ENCODE peak calls at places on chromosome 12, in five cellular contexts. N, L, J, D and T are unnamed samples.

GRCh38 chr12:116710367-116710766 is 27.5 kb downstream of the SPRING1 start:
- DNase-seq in D (no peak), J (no peak), N (no peak), L (peak), T (no peak)

GRCh38 chr12:52662093-52663006 is 10.3 kb upstream of the KRT2 start:
- DNase-seq in D (no peak), N (no peak), J (no peak), L (no peak), T (no peak)

GRCh38 chr12:45622210-45622937 is 107.1 kb upstream of the ARID2 start:
- DNase-seq in L (no peak), D (no peak), N (no peak), J (no peak), T (no peak)

GRCh38 chr12:48988030-48988649 is 10.0 kb downstream of the WNT1 start:
- DNase-seq in J (peak), N (no peak), D (peak), L (peak), T (no peak)

GRCh38 chr12:100165356-100165755 is 22.7 kb upstream of the BLTP3B start:
- DNase-seq in D (no peak), N (no peak), J (no peak), L (no peak), T (no peak)

GRCh38 chr12:102454808-102455760 is 25.3 kb downstream of the IGF1 start:
- DNase-seq in N (no peak), D (no peak), L (no peak), J (no peak), T (no peak)

GRCh38 chr12:6696690-6697583 is 3.7 kb downstream of the PIANP start:
- DNase-seq in J (peak), L (no peak), D (no peak), N (no peak), T (no peak)

GRCh38 chr12:25714219-25714984 is 161.3 kb upstream of the LMNTD1 start:
- DNase-seq in D (no peak), L (no peak), J (no peak), N (no peak), T (no peak)

GRCh38 chr12:41362511-41362910 is 174.4 kb downstream of the PDZRN4 start:
- DNase-seq in L (no peak), N (no peak), D (peak), J (no peak), T (no peak)

GRCh38 chr12:18643673-18644072 is 94.1 kb downstream of the PLCZ1 start:
- DNase-seq in L (no peak), N (peak), J (no peak), D (no peak), T (no peak)

GRCh38 chr12:6038160-6038559 is 86.3 kb downstream of the VWF start:
- DNase-seq in N (no peak), J (peak), D (peak), L (peak), T (peak)

GRCh38 chr12:5507944-5508343 is 76.0 kb downstream of the NTF3 start:
- DNase-seq in D (no peak), J (no peak), N (no peak), L (no peak), T (no peak)

GRCh38 chr12:71321531-71321930 is 118.1 kb upstream of the LGR5 start:
- DNase-seq in J (no peak), N (no peak), L (no peak), D (no peak), T (no peak)

GRCh38 chr12:1805441-1806081 is 14.8 kb upstream of the LRTM2 start:
- DNase-seq in L (no peak), D (no peak), N (no peak), J (no peak), T (no peak)

GRCh38 chr12:53219956-53220856 is 11.8 kb downstream of the RARG start:
- DNase-seq in J (peak), L (peak), N (no peak), D (peak), T (peak)

DNA sequence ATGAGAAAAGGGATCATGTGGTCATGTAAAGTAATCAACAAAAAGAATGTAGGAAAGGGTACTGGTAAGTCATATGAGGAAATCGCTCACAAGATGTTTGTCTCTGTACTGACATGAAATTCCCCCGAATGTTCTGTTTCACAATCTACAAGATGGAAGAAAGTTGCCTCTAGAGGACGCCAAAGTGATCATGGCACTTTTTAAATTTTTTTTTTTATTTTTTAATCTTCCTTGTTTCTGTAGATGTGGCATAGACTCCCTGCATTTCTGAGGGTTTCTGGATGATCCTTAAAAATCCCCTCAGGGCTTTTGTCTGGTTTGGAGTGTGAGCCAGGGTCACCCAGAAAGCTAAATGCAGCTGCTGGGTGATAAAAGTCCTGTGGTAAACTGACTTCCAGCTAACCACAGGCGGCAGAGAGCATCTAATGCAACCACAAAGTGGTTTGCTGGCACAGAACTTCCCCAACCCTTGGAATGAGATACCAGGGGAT is 393.6 kb downstream of the CCDC91 start:
- DNase-seq in N (no peak), J (no peak), D (no peak), L (no peak), T (no peak)
- TF ChIP-seq CTCF in N (no peak), J (no peak), D (peak), L (no peak), T (peak)

GRCh38 chr12:92070054-92070863 is 75.4 kb downstream of the BTG1 start:
- DNase-seq in L (no peak), N (no peak), D (no peak), J (no peak), T (no peak)
- TF ChIP-seq CTCF in L (no peak), N (no peak), D (no peak), J (no peak), T (no peak)

DNA sequence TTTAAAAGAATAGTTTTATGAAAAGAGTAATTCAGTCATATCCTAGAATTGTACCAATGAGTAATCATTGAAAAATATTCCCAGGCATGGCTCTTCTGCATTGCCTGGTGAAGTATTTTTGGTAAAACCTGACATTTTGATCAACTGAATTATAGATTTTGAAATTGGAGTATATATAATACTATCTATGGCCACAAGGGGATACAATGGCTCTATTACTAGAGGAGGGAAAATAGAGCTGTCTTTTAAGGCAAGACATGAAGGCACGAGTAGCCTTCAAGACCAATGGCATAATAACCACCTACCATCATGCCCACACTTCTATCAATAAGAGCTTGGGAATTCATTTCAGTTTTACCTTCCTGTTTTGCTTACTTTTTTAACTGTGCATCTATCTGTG is 1241.4 kb upstream of the TMEM132C start:
- DNase-seq in N (no peak), J (no peak), D (no peak), L (no peak), T (no peak)
- TF ChIP-seq CTCF in N (peak), J (no peak), D (no peak), L (no peak), T (no peak)

DNA sequence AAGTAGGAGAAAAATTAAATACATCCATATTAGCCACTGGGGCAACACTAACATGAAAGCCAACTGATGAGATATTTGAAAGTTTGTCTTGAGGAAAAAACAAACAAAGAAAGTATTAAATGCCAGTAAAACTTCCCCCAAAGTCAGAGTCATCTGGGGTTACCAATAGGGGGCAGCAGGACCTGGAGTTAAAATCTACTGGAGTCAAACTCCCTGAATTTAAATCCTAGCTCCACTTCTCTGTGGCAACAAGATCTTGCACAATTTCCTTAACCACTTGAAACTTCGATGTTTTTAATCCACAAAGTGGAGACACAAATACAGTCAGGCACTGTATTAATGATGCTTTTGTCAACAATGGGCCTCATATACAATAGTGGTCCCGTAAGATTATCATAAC is 14.4 kb downstream of the PLEKHG7 start:
- DNase-seq in L (no peak), D (no peak), J (no peak), N (no peak), T (no peak)
- TF ChIP-seq CTCF in L (peak), D (peak), J (peak), N (peak), T (peak)

GRCh38 chr12:119274636-119275065 is 59.9 kb upstream of the CCDC60 start:
- DNase-seq in D (no peak), N (no peak), J (no peak), L (no peak), T (no peak)
- TF ChIP-seq CTCF in D (no peak), N (no peak), J (no peak), L (no peak), T (no peak)

GRCh38 chr12:69440886-69441285 is 29.3 kb upstream of the FRS2 start:
- DNase-seq in D (no peak), N (no peak), J (no peak), L (no peak), T (no peak)
- TF ChIP-seq CTCF in D (no peak), N (no peak), J (no peak), L (no peak), T (no peak)

GRCh38 chr12:111672822-111673381 is 12.9 kb downstream of the BRAP start:
- DNase-seq in D (no peak), L (no peak), J (no peak), N (no peak), T (no peak)

GRCh38 chr12:111677186-111677585 is 8.6 kb downstream of the BRAP start:
- DNase-seq in D (no peak), L (no peak), N (no peak), J (no peak), T (no peak)

DNA sequence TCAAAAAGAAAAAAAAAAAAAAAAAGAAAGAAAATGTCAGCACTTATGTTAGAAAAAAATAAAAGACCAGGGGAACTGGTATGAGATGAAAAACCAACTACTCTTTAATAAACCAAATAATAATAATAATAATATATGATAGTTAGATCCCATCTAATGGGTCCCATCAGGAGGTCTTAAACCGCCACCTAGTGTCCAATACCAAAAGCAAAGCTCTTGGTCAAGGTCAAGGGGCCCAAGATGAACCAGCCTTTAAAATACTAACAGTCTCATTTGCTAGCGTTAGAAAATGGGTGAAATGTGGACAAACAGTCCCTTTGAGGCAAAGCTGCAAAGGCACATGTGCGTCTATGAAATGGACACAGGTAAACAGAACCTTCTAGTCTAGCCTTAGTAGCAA is 12.3 kb downstream of the BRAP start:
- DNase-seq in N (no peak), L (no peak), D (peak), J (no peak), T (no peak)
- TF ChIP-seq CTCF in N (peak), L (no peak), D (peak), J (peak), T (peak)